ENCODE peak calls at places on chromosome 18, in four cellular contexts. W is suprapubic skin; O is ovary; Y is CD8-positive, alpha-beta T cell. S is an unnamed sample.

GRCh38 chr18:58314284-58314683 is 270.3 kb downstream of the NEDD4L start:
- DNase-seq in W (peak; percentile 76), O (no peak), Y (no peak), S (no peak)

GRCh38 chr18:47795448-47795843 is 135.0 kb downstream of the SMAD2 start:
- DNase-seq in W (no peak), O (peak; percentile 46), Y (no peak), S (no peak)

GRCh38 chr18:46424898-46425297 is 232.1 kb downstream of the LOXHD1 start:
- DNase-seq in W (no peak), O (no peak), Y (no peak), S (no peak)

GRCh38 chr18:47658498-47658897 is 272.0 kb downstream of the SMAD2 start:
- DNase-seq in W (no peak), O (no peak), Y (no peak), S (no peak)

GRCh38 chr18:36299010-36299409 is 1.5 kb downstream of the FHOD3 start:
- DNase-seq in W (no peak), O (no peak), Y (no peak), S (no peak)

GRCh38 chr18:42025974-42026625 is 71.1 kb downstream of the PIK3C3 start:
- DNase-seq in W (no peak), O (no peak), Y (no peak), S (no peak)

GRCh38 chr18:34710430-34711386 is 610 bp downstream of the DTNA start:
- DNase-seq in W (no peak), O (no peak), Y (no peak), S (no peak)

GRCh38 chr18:8011906-8012305 is 444.8 kb downstream of the PTPRM start:
- DNase-seq in W (no peak), O (no peak), Y (no peak), S (no peak)

GRCh38 chr18:32427084-32427933 is 43.4 kb downstream of the GAREM1 start:
- DNase-seq in W (no peak), O (no peak), Y (no peak), S (no peak)

GRCh38 chr18:63646916-63647315 is 2.9 kb upstream of the SERPINB4 start:
- DNase-seq in W (no peak), O (no peak), Y (no peak), S (no peak)

GRCh38 chr18:44731866-44732555 is 51.3 kb downstream of the SETBP1 start:
- DNase-seq in W (no peak), O (no peak), Y (no peak), S (no peak)

GRCh38 chr18:59996370-59996966 is 96.7 kb downstream of the PMAIP1 start:
- DNase-seq in W (no peak), O (no peak), Y (no peak), S (no peak)

GRCh38 chr18:73707035-73707434 is 440.6 kb downstream of the FBXO15 start:
- DNase-seq in W (no peak), O (no peak), Y (no peak), S (no peak)

GRCh38 chr18:60024857-60025256 is 125.1 kb downstream of the PMAIP1 start:
- DNase-seq in W (no peak), O (no peak), Y (no peak), S (no peak)

GRCh38 chr18:51241226-51241625 is 43.7 kb upstream of the MEX3C start:
- DNase-seq in W (no peak), O (no peak), Y (no peak), S (no peak)

GRCh38 chr18:62128157-62128556 is 58.7 kb downstream of the PIGN start:
- DNase-seq in W (no peak), O (no peak), Y (no peak), S (no peak)

DNA sequence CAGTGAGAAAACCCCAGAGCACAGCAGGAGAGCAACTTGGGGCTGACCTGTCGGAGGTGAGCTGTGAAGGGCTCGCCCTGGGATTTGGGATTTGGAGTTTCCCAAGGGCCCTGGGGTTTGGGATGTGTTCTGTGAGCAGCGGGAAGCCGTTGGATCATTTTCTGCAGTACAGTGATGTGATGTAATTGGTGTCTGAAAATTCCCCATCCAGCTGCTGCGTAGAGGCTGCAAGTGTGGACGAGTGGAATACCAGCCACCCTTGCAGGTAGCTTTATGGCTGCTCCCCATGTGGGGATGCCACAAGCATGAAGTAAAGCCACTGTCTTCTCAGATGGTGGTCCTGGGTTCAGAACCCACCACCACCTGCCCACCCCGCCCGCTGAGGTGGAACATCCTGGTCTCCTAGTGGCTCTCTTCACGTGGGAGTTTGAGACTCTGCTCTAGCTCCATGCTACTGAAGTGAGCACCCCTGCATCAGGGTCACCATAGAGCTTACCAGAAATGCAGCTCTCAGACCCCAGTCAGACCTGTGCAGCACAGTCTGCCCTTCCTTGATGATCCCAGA is 15.0 kb downstream of the IMPA2 start:
- DNase-seq in W (peak; percentile 58), O (no peak), Y (no peak), S (no peak)
- H3K27me3 ChIP-seq in W (no peaks in the 10 kb centered on the region), O (no peaks in the 10 kb centered on the region), Y (no peaks in the 10 kb centered on the region), S (no peaks in the 10 kb centered on the region)

GRCh38 chr18:22168360-22168921 is 948 bp upstream of the GATA6 start:
- DNase-seq in W (no peak), O (peak; percentile 61), Y (no peak), S (peak; percentile 82)

GRCh38 chr18:22171263-22171838 is 2.0 kb downstream of the GATA6 start:
- DNase-seq in W (no peak), O (no peak), Y (no peak), S (no peak)

GRCh38 chr18:22169011-22169888 is at the start of gene GATA6:
- DNase-seq in W (peak; percentile 80), O (peak; percentile 95), Y (no peak), S (peak; percentile 97)

GRCh38 chr18:22170421-22171262 is 1.3 kb downstream of the GATA6 start:
- DNase-seq in W (peak; percentile 69), O (peak; percentile 78), Y (no peak), S (peak; percentile 51)

GRCh38 chr18:22169889-22170420 is 566 bp downstream of the GATA6 start:
- DNase-seq in W (no peak), O (peak; percentile 73), Y (no peak), S (no peak)
- H3K27me3 ChIP-seq in W (peaks cover 100% of the 10 kb centered on the region), O (no peaks in the 10 kb centered on the region), Y (peaks cover 37% of the 10 kb centered on the region), S (no peaks in the 10 kb centered on the region)

DNA sequence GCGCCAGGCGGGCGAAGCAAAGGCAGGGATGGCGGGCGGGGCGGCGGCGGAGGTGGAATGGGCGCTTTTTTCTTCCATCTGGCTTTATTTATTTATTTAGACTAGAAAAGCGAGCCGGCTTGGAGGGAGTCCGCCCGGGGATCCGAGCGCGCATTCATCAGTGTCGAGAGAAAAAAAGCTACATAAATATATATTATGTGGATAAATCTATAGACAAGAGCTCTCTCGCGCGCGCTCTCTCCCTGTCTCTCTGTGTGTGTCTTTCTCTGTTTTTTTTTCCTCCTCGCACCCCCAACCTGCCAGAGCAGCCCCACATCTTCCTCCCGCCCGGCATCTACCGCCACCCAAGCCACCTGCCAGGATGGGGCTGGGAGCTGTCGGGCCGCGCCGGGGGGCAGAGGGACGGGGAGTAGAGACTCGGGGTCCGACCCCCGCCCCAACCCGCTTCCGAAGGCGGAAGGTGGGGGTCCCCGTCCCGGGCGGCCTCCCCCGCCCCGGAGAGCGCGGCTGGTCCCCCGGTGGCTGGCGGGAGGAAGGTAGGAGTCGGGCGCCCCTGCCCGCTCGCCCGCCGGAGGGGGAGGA is 972 bp upstream of the CELF4 start:
- DNase-seq in W (no peak), O (no peak), Y (no peak), S (no peak)
- H3K27me3 ChIP-seq in W (peaks cover 91% of the 10 kb centered on the region), O (no peaks in the 10 kb centered on the region), Y (peaks cover 20% of the 10 kb centered on the region), S (no peaks in the 10 kb centered on the region)

DNA sequence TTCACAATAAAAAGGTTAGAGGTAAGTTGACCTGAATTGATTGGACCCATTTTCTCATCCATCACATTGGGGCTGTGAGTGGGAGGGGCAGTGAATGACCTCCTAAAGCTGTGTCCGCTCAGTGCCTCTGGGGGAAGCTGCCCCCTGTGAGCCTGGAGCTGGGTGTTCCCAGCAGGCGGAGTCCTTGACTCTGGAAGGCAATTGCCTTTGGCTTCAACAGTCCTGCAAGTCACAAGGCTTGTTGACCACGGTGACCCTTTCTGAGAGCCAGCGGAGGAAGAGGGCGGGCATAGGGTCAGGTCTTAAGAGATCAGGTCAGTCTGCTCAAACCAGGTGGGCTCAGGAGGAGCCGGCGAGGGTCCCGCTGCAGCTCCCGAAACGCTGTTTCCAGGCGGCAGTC is 1.1 kb upstream of the CIDEA start:
- DNase-seq in W (no peak), O (no peak), Y (no peak), S (no peak)
- H3K27me3 ChIP-seq in W (peaks cover 47% of the 10 kb centered on the region), O (no peaks in the 10 kb centered on the region), Y (peaks cover 8% of the 10 kb centered on the region), S (no peaks in the 10 kb centered on the region)

DNA sequence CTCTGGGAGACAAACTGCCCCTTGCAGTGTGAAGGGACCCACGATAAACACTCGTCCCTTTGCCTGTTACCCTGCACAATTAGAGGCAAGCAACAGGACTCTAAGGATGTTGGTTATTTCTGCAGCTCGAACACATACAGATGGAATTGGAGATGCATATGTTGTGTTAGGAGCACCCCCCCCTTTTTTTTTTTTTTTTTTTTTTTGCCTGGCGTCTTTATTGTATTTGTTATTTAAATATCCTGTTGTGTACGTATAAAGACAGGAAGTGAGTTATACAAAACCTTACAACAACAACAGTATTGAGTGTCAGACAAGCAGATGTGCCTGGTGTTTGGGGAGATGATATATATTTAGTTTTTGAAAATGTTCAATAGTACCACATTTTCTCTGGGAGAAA is 23.0 kb upstream of the ZNF516 start:
- DNase-seq in W (no peak), O (no peak), Y (no peak), S (no peak)
- H3K27me3 ChIP-seq in W (no peaks in the 10 kb centered on the region), O (no peaks in the 10 kb centered on the region), Y (peaks cover 5% of the 10 kb centered on the region), S (no peaks in the 10 kb centered on the region)

S was measured in Caco-2.